ENCODE peak calls at places on chromosomes 7 and 10, in five cellular contexts. A, Q, F, E and K are unnamed samples.

GRCh38 chr7:41574377-41574776 is 128.5 kb downstream of the INHBA start:
- DNase-seq in E (no peak), Q (no peak), F (no peak), A (no peak), K (no peak)

GRCh38 chr10:114709966-114710365 is 51.9 kb upstream of the ABLIM1 start:
- DNase-seq in Q (no peak), A (no peak), F (no peak), E (no peak), K (no peak)

GRCh38 chr10:71823356-71823755 is 27.7 kb downstream of the PSAP start:
- DNase-seq in A (no peak), Q (no peak), F (no peak), E (no peak), K (no peak)

GRCh38 chr10:126729314-126729871 is 58.9 kb upstream of the C10orf90 start:
- DNase-seq in A (no peak), Q (no peak), E (no peak), F (no peak), K (no peak)

GRCh38 chr7:120780938-120781337 is 77.0 kb downstream of the TSPAN12 start:
- DNase-seq in F (no peak), Q (no peak), A (no peak), E (no peak), K (no peak)

GRCh38 chr10:5071411-5072198 is 22.6 kb upstream of the AKR1C3 start:
- DNase-seq in Q (peak; percentile 83), A (peak; percentile 25), F (peak; percentile 73), E (peak; percentile 13), K (no peak)

GRCh38 chr10:131638481-131639278 is 262.1 kb upstream of the PPP2R2D start:
- DNase-seq in Q (no peak), E (no peak), F (no peak), A (no peak), K (no peak)

GRCh38 chr7:32250494-32251260 is 180.5 kb upstream of the PDE1C start:
- DNase-seq in A (no peak), E (no peak), F (no peak), Q (no peak), K (no peak)

GRCh38 chr7:131145026-131145425 is 182.7 kb upstream of the MKLN1 start:
- DNase-seq in A (no peak), Q (no peak), E (peak; percentile 32), F (no peak), K (no peak)

GRCh38 chr7:9231683-9232082 is 798.3 kb downstream of the NXPH1 start:
- DNase-seq in F (no peak), Q (no peak), E (no peak), A (no peak), K (no peak)

GRCh38 chr10:6065845-6066244 is 3.7 kb upstream of the IL2RA start:
- DNase-seq in E (no peak), F (peak; percentile 21), A (no peak), Q (peak; percentile 19), K (no peak)

GRCh38 chr7:133052826-133053225 is 29.1 kb downstream of the CHCHD3 start:
- DNase-seq in F (no peak), Q (no peak), E (no peak), A (no peak), K (no peak)

DNA sequence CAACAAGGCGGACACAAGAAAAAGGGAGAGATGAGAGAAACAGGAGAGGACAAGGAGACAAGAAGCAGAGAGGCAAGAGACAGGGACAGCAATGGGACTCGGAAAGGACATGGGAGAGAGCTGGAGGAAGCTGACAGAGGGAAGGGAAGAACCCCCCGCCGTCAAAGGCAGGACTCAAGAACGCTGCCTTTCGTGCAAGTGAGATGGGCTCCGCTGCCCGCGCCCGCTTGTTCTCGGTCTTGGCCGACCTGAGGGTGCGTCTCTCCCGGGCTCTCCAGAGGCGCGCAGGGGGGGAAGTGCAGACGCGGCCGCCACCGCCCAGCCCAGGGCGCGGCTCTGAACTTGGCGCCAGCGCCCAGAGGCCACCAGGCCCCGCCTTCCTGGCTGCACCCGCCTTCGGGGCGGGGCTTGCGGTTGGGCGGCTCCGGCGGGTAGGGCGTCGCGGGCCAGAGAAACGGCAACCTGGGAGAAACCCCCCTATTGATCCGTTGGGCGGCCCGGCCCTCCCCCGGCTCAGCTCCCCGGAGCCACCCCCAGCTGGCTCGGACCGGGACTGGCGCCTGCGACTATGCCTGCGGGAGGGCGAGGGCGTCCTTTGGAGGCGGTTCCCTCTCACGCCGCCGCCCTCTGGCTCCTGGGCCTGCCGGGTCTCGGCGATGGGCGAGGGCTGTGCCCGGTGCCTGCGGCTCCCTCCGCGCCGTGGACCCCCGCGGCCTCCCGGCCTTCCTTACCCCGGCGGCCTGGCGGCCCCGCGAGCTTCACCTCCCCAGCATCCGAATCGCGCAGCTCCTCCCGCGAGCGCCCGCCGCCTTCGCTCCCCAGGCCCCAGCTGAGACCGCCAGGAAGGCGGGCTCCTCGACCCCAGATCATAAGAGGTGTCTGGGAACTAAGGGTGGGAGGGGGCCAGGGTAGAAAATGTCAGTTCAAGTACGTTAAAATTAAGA is 2.2 kb upstream of the ANTXRL start:
- DNase-seq in F (peak; percentile 62), A (no peak), Q (peak; percentile 86), E (peak; percentile 80), K (peak; percentile 90)
- TF ChIP-seq CTCF in F (no peak), A (no peak), Q (no peak), E (no peak), K (no peak)

GRCh38 chr7:34339061-34339526 is 318.9 kb upstream of the NPSR1 start:
- DNase-seq in F (no peak), A (no peak), E (peak; percentile 53), Q (no peak), K (no peak)

GRCh38 chr7:34337163-34337562 is 320.9 kb upstream of the NPSR1 start:
- DNase-seq in Q (no peak), F (no peak), E (no peak), A (no peak), K (no peak)

GRCh38 chr7:34341331-34341730 is 316.7 kb upstream of the NPSR1 start:
- DNase-seq in Q (no peak), A (no peak), F (no peak), E (peak; percentile 54), K (no peak)

GRCh38 chr7:34343667-34344066 is 314.4 kb upstream of the NPSR1 start:
- DNase-seq in F (no peak), A (no peak), Q (no peak), E (no peak), K (no peak)

DNA sequence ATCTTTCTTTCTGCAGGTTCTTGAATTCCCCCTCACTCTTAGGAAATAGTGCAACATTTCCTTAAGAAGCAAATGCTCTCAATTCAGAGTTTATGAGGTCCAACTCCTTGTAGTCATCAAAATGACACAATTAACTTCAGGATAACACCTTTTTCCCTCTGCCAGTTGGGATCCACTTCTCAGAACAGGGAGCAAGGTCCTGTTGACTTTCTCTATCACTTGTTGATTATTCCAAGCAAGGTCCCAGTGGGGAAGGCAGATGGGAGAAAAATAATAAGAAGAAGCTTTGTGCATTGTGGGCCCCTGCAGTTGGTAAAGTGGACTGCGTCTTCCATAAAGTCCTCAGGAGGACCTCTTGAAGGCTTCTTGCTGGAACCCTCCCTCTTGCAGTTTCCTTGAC is 315.6 kb upstream of the NPSR1 start:
- DNase-seq in E (no peak), A (no peak), Q (no peak), F (no peak), K (no peak)
- TF ChIP-seq CTCF in E (no peak), A (no peak), Q (no peak), F (no peak), K (no peak)

GRCh38 chr10:130016095-130016494 is 52.0 kb upstream of the EBF3 start:
- DNase-seq in E (no peak), Q (no peak), A (no peak), F (no peak), K (peak; percentile 3)

GRCh38 chr10:130013938-130014733 is 50.1 kb upstream of the EBF3 start:
- DNase-seq in Q (no peak), E (no peak), A (no peak), F (no peak), K (peak; percentile 28)

GRCh38 chr10:130012129-130012528 is 48.1 kb upstream of the EBF3 start:
- DNase-seq in E (no peak), F (no peak), Q (no peak), A (no peak), K (peak; percentile 23)

GRCh38 chr10:130014734-130015695 is 50.9 kb upstream of the EBF3 start:
- DNase-seq in E (no peak), Q (no peak), A (no peak), F (no peak), K (peak; percentile 13)

DNA sequence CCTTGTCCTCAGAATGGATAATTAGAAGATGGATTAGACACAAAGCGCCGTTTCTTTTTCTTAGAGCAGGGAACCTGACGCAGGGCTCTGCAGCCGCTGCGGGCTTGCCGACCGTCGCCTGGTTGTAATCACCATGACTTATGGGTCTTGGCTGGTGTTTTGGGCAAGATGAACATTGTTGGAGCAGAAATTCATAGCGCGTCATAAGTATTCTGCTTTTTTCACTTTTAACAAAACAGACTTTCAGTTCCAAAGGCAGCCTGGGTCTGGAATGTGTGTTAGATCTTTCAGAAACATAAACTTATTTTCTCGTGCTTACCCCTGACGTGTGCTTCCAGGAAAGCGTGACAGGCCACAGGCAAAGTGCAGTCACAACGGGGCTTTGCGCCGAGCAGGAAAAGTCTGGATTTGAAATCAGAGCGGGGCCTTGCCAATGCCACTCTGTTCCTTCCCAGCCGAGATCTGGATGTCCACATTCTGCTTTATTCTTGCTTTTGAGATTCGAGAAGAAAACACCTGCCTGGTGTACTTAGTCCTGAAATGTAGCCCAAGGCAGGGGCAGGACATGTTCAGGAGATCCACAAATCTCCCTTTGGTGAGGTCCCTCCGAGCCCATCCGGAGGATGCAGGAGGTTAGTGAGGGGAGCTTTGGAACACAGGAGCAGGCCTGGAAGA is 49.3 kb upstream of the EBF3 start:
- DNase-seq in F (no peak), E (no peak), A (no peak), Q (no peak), K (no peak)
- TF ChIP-seq CTCF in F (no peak), E (no peak), A (no peak), Q (no peak), K (no peak)

DNA sequence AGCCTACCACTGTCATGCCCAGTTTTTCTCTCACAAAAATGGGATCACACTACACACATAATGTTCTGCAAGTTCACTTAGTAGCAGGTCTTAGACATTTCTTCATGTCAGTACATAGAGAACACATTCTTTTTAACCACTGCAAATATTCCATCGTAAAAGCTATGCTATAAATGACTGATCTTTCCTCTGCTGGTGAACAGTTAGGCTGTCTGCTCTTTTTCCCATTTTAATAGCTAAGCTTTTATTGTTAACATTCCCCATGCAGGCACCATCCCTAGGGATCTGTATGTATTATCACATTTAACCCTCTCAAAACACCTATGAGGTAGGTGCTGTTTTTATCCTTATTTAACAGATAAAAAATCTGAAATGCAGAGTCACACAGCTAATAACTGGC is 46.2 kb upstream of the PDCD4 start:
- DNase-seq in F (no peak), Q (no peak), A (no peak), E (no peak), K (no peak)
- TF ChIP-seq CTCF in F (no peak), Q (no peak), A (no peak), E (no peak), K (no peak)

GRCh38 chr7:5302577-5302976 is 19.8 kb downstream of the SLC29A4 start:
- DNase-seq in A (no peak), E (no peak), F (no peak), Q (no peak), K (no peak)
- TF ChIP-seq CTCF in A (no peak), E (no peak), F (no peak), Q (no peak), K (no peak)